ENCODE peak calls at places on chromosomes 3 and 15, in ten cellular contexts. R, O, V, C, Q, U, A, T, K and E are unnamed samples.

GRCh38 chr15:92884459-92884812 is 15.7 kb upstream of the CHD2 start:
- DNase-seq in A (no peak), C (no peak), T (no peak), K (no peak), O (no peak), Q (no peak), V (no peak), R (no peak), U (no peak), E (no peak)

GRCh38 chr15:56613826-56614225 is 119.5 kb downstream of the ZNF280D start:
- DNase-seq in A (no peak), R (no peak), O (peak), T (no peak), K (no peak), Q (no peak), V (no peak), C (peak), U (no peak), E (no peak)

GRCh38 chr15:48244923-48245322 is 38.8 kb downstream of the SLC12A1 start:
- DNase-seq in K (no peak), O (no peak), A (no peak), C (no peak), R (no peak), V (no peak), T (no peak), Q (no peak), U (peak), E (no peak)

GRCh38 chr15:69648215-69648614 is 195.6 kb downstream of the RPLP1 start:
- DNase-seq in R (peak), K (peak), U (no peak), V (no peak), A (no peak), Q (no peak), O (no peak), C (no peak), T (no peak), E (no peak)

GRCh38 chr3:69806735-69807438 is 67.6 kb downstream of the MITF start:
- DNase-seq in T (no peak), K (no peak), Q (no peak), V (no peak), C (no peak), A (peak), R (no peak), U (no peak), O (no peak), E (peak)

GRCh38 chr15:90624278-90624930 is 92.7 kb upstream of the BLM start:
- DNase-seq in C (no peak), Q (no peak), O (no peak), R (no peak), U (no peak), V (no peak), K (no peak), A (no peak), T (no peak), E (no peak)

GRCh38 chr3:57019057-57019456 is 41.4 kb upstream of the SPATA12 start:
- DNase-seq in K (no peak), U (no peak), O (no peak), C (peak), V (no peak), A (no peak), R (no peak), T (no peak), Q (peak), E (no peak)

GRCh38 chr15:77025941-77026411 is 31.1 kb downstream of the PSTPIP1 start:
- DNase-seq in A (no peak), O (peak), V (peak), R (peak), C (no peak), T (no peak), U (no peak), K (no peak), Q (no peak), E (no peak)

GRCh38 chr3:27667751-27668150 is 54.4 kb downstream of the EOMES start:
- DNase-seq in K (no peak), O (no peak), A (no peak), U (no peak), Q (no peak), C (no peak), R (no peak), V (no peak), T (no peak), E (no peak)
- TF ChIP-seq CTCF in K (no peak), O (no peak), A (no peak), U (no peak), Q (no peak), C (no peak), R (no peak), V (no peak), T (no peak), E (no peak)

DNA sequence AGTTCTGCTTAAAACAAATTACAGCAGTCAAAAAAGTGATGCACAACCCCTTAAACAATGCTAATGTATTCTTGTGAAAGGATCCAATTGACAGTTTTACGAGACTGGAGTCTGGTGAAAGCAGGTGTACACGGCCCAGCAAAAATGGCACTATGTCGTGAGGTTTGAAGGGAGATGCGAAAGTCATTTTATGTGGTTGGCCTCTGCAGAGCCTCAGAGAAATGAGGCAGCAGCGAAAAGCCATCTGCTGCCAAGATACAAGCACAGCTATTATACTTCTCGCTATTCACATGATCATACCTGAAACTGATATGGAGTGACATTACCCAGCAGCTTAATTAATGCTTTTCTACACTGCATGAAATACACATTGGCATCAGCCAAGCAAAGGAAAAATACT is 36.4 kb downstream of the MECOM start:
- DNase-seq in C (no peak), V (no peak), O (no peak), K (no peak), Q (no peak), A (no peak), R (no peak), U (no peak), T (no peak), E (no peak)
- TF ChIP-seq CTCF in C (no peak), V (no peak), O (no peak), K (no peak), Q (no peak), A (no peak), R (no peak), U (no peak), T (no peak), E (no peak)

GRCh38 chr3:48575366-48575765 is 11.8 kb upstream of the UCN2 start:
- DNase-seq in K (no peak), C (no peak), V (no peak), A (no peak), R (no peak), T (no peak), Q (no peak), U (no peak), O (no peak), E (no peak)
- TF ChIP-seq CTCF in K (no peak), C (no peak), V (no peak), A (no peak), R (no peak), T (no peak), Q (no peak), U (no peak), O (no peak), E (no peak)

GRCh38 chr15:67253103-67253502 is 1.4 kb downstream of the AAGAB start:
- DNase-seq in R (no peak), K (no peak), C (no peak), U (peak), A (no peak), Q (no peak), T (no peak), V (no peak), O (no peak), E (no peak)

GRCh38 chr15:67251318-67251717 is 3.1 kb downstream of the AAGAB start:
- DNase-seq in K (no peak), R (no peak), T (no peak), Q (no peak), A (no peak), V (no peak), U (no peak), O (no peak), C (no peak), E (no peak)

GRCh38 chr15:67253517-67254237 is 784 bp downstream of the AAGAB start:
- DNase-seq in T (no peak), R (no peak), U (peak), V (no peak), C (no peak), Q (peak), O (no peak), A (peak), K (peak), E (no peak)

GRCh38 chr15:67256051-67256450 is 1.5 kb downstream of the IQCH start:
- DNase-seq in U (no peak), K (no peak), V (no peak), Q (no peak), A (no peak), C (no peak), O (no peak), R (no peak), T (no peak), E (no peak)

GRCh38 chr15:67254238-67255175 is at the start of the genes AAGAB and IQCH:
- DNase-seq in U (peak), O (peak), V (peak), C (peak), K (peak), A (peak), Q (peak), T (peak), R (peak), E (peak)
- TF ChIP-seq CTCF in U (no peak), O (no peak), V (peak), C (no peak), K (no peak), A (no peak), Q (no peak), T (no peak), R (no peak), E (no peak)

GRCh38 chr3:149319750-149320149 is 13.7 kb downstream of the TM4SF18 start:
- DNase-seq in O (no peak), C (no peak), Q (no peak), U (no peak), T (no peak), K (no peak), V (no peak), A (no peak), R (no peak), E (peak)

GRCh38 chr3:149316427-149316826 is 17.0 kb downstream of the TM4SF18 start:
- DNase-seq in C (no peak), T (no peak), V (no peak), U (peak), Q (no peak), R (no peak), K (no peak), A (no peak), O (no peak), E (no peak)

GRCh38 chr3:149315694-149316093 is 17.7 kb downstream of the TM4SF18 start:
- DNase-seq in O (no peak), A (no peak), V (no peak), T (no peak), C (no peak), U (no peak), R (no peak), Q (no peak), K (no peak), E (no peak)

GRCh38 chr3:149314807-149315578 is 18.4 kb downstream of the TM4SF18 start:
- DNase-seq in Q (no peak), A (peak), T (no peak), K (no peak), U (peak), R (no peak), V (no peak), O (no peak), C (no peak), E (peak)

GRCh38 chr3:149317072-149317471 is 16.4 kb downstream of the TM4SF18 start:
- DNase-seq in Q (no peak), R (no peak), A (no peak), V (no peak), C (no peak), K (no peak), U (no peak), T (no peak), O (no peak), E (no peak)
- TF ChIP-seq CTCF in Q (no peak), R (no peak), A (no peak), V (no peak), C (no peak), K (no peak), U (no peak), T (no peak), O (no peak), E (no peak)

DNA sequence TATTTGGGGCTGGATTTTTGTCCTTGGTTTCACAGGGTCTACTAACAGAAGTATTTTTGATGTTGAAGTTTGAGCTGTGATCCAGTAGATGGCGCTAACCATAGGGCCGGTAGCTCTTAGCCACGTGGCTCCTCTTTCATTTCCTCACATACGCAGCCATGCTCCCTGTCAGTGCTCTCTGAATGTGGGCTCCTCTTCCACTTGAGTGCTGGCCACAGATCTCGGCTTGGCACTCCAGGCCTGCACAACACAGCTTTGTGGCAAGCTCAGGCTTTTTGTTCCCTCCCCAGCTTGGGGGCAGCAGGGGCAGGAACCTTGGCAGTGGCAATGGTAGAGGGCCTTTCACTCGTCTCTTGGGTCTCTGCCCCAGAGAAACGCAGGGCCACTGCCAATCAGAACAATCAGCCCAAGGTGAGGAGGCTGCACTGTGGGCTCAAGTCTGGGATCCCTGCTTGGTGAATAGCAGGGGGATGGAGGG is 18.6 kb upstream of the DNAAF4 start:
- DNase-seq in A (peak), U (peak), V (no peak), O (peak), Q (peak), K (no peak), R (peak), C (peak), T (no peak), E (peak)
- TF ChIP-seq CTCF in A (peak), U (peak), V (peak), O (peak), Q (no peak), K (peak), R (peak), C (peak), T (no peak), E (peak)

GRCh38 chr3:128068156-128068620 is 16.0 kb downstream of the SEC61A1 start:
- DNase-seq in A (peak), C (peak), R (peak), T (no peak), U (peak), V (no peak), Q (peak), O (peak), K (peak), E (no peak)
- TF ChIP-seq CTCF in A (peak), C (peak), R (peak), T (peak), U (peak), V (peak), Q (peak), O (peak), K (peak), E (peak)

GRCh38 chr15:45136378-45136764 is 6.6 kb downstream of the DUOX1 start:
- DNase-seq in C (peak), O (peak), T (no peak), A (no peak), K (peak), R (peak), Q (no peak), V (no peak), U (no peak), E (no peak)
- TF ChIP-seq CTCF in C (peak), O (peak), T (no peak), A (peak), K (peak), R (peak), Q (peak), V (no peak), U (no peak), E (peak)

GRCh38 chr15:75753145-75753544 is 40.5 kb upstream of the CSPG4 start:
- DNase-seq in C (no peak), Q (no peak), R (no peak), K (no peak), A (no peak), V (no peak), T (no peak), U (no peak), O (no peak), E (no peak)

GRCh38 chr15:75760689-75761435 is 48.2 kb upstream of the CSPG4 start:
- DNase-seq in A (no peak), U (no peak), K (no peak), C (no peak), V (no peak), T (no peak), R (no peak), O (no peak), Q (no peak), E (no peak)

GRCh38 chr15:75761446-75762356 is 49.1 kb upstream of the CSPG4 start:
- DNase-seq in T (no peak), A (no peak), U (no peak), V (no peak), R (no peak), Q (no peak), C (no peak), O (no peak), K (no peak), E (no peak)

GRCh38 chr15:75763137-75763611 is 50.5 kb upstream of the CSPG4 start:
- DNase-seq in O (no peak), V (no peak), K (no peak), U (no peak), T (no peak), Q (no peak), R (no peak), A (no peak), C (no peak), E (no peak)

DNA sequence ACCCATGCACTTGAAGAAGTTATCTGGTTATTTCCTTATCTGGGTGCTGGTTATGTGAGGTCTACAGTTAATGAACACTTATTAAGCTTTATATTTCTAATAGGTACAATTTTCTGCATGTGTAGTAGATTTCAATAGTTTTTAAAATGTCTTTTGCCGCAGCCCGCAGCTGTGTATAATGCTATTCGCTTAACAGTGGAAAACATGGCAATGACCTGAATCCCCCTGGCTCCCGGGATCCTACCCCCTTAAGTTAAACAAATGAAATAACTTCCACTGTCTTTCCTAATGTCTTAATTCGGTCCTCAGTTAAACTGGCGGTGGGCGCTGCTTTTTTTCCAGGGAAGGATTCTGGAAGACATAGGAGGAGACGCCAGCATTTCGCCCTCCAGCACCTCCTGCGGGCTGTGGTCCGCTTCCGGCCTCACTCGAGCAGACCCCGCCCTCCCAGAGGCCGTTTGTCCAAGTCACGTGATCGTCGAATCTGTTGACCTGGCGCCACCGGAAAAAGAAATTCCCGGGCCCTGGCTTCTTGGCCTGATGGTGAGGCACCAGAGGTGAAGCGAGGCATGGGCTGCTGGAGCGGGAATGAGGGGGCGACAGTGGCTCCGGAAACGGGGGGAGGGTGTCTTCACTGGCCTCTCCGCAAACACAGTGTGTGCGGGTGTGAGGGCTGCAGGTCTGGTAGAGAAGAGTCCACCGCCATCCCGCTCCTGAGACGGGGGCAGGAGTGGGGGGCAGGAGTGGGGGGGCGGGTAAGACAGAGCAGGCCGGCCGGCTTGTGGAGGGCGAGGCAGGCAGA is 45.6 kb upstream of the CSPG4 start:
- DNase-seq in R (peak), U (peak), Q (peak), K (peak), T (peak), V (peak), O (peak), C (peak), A (peak), E (peak)
- TF ChIP-seq CTCF in R (peak), U (peak), Q (peak), K (no peak), T (no peak), V (peak), O (no peak), C (peak), A (peak), E (peak)